ENCODE peak calls at places on chromosomes 13 and 19, in five cellular contexts. K, H, T, N and B are unnamed samples.

GRCh38 chr19:39053276-39054090 is 21.1 kb upstream of the FBXO27 start:
- DNase-seq in T (no peak), N (no peak), H (no peak), K (no peak), B (no peak)

GRCh38 chr19:38679839-38680238 is 32.4 kb downstream of the ACTN4 start:
- DNase-seq in T (no peak), N (no peak), K (no peak), H (no peak), B (no peak)

GRCh38 chr13:21076265-21076653 is 14.9 kb upstream of the LATS2 start:
- DNase-seq in N (peak; percentile 38), K (no peak), H (no peak), T (no peak), B (no peak)

GRCh38 chr19:28466107-28467045 is 746.6 kb downstream of the UQCRFS1 start:
- DNase-seq in H (peak; percentile 44), T (peak; percentile 17), K (peak; percentile 45), N (peak; percentile 79), B (peak; percentile 19)

GRCh38 chr19:14165986-14166385 is 29.6 kb upstream of the ASF1B start:
- DNase-seq in K (no peak), N (no peak), T (no peak), H (no peak), B (no peak)

GRCh38 chr13:107117327-107118012 is 549.5 kb upstream of the ARGLU1 start:
- DNase-seq in N (no peak), H (no peak), T (no peak), K (no peak), B (no peak)

GRCh38 chr13:79662882-79663281 is 181.9 kb downstream of the NDFIP2 start:
- DNase-seq in K (peak; percentile 21), N (no peak), H (no peak), T (no peak), B (no peak)

GRCh38 chr13:36346222-36347083 is at the start of gene SPART:
- DNase-seq in N (peak; percentile 90), H (peak; percentile 91), K (peak; percentile 91), T (peak; percentile 67), B (peak; percentile 83)

GRCh38 chr19:37926711-37927110 is 19.7 kb downstream of the SIPA1L3 start:
- DNase-seq in H (no peak), N (no peak), K (no peak), T (no peak), B (no peak)

GRCh38 chr13:92390217-92390616 is 836.4 kb upstream of the GPC6 start:
- DNase-seq in K (no peak), T (no peak), N (no peak), H (no peak), B (no peak)

GRCh38 chr19:47153266-47153665 is 22.6 kb downstream of the SAE1 start:
- DNase-seq in H (no peak), T (no peak), N (no peak), K (no peak), B (no peak)

GRCh38 chr19:7868326-7868670 is 5.9 kb downstream of the PRR36 start:
- DNase-seq in H (no peak), N (no peak), K (no peak), T (no peak), B (no peak)

GRCh38 chr19:55098716-55099556 is 18.5 kb downstream of the PPP1R12C start:
- DNase-seq in N (no peak), H (no peak), K (no peak), T (no peak), B (no peak)

GRCh38 chr19:33214621-33215020 is 11.0 kb downstream of the SLC7A10 start:
- DNase-seq in K (no peak), T (no peak), N (peak; percentile 65), H (no peak), B (no peak)

GRCh38 chr19:46368116-46368515 is 21.2 kb downstream of the PPP5C start:
- DNase-seq in T (no peak), H (no peak), N (no peak), K (no peak), B (no peak)

GRCh38 chr19:3039641-3040077 is 10.6 kb upstream of the TLE2 start:
- DNase-seq in K (no peak), N (no peak), H (no peak), T (no peak), B (no peak)
- TF ChIP-seq CTCF in K (no peak), N (no peak), H (no peak), T (no peak), B (no peak)

GRCh38 chr13:77918391-77919261 is at the start of gene EDNRB:
- DNase-seq in K (peak; percentile 56), T (no peak), H (peak; percentile 73), N (peak; percentile 65), B (no peak)
- TF ChIP-seq CTCF in K (no peak), T (no peak), H (peak; percentile 18), N (no peak), B (peak; percentile 27)

GRCh38 chr19:4206818-4207484 is 22.4 kb upstream of the EBI3 start:
- DNase-seq in N (no peak), H (no peak), T (no peak), K (no peak), B (no peak)

GRCh38 chr19:4213116-4213515 is 16.2 kb upstream of the EBI3 start:
- DNase-seq in H (no peak), T (no peak), K (no peak), N (no peak), B (no peak)

GRCh38 chr19:4210166-4210731 is 19.1 kb upstream of the EBI3 start:
- DNase-seq in N (no peak), H (no peak), T (no peak), K (no peak), B (no peak)

GRCh38 chr19:4208385-4209094 is 20.8 kb upstream of the EBI3 start:
- DNase-seq in N (no peak), H (no peak), K (no peak), T (no peak), B (no peak)
- TF ChIP-seq CTCF in N (no peak), H (peak; percentile 19), K (no peak), T (peak; percentile 76), B (peak; percentile 52)

GRCh38 chr13:44651209-44651608 is 75.1 kb upstream of the TSC22D1 start:
- DNase-seq in K (no peak), N (no peak), H (no peak), T (no peak), B (no peak)

GRCh38 chr13:44651724-44652123 is 75.6 kb upstream of the TSC22D1 start:
- DNase-seq in H (no peak), N (no peak), T (no peak), K (no peak), B (no peak)

GRCh38 chr13:44652223-44652622 is 76.1 kb upstream of the TSC22D1 start:
- DNase-seq in H (no peak), K (no peak), T (no peak), N (no peak), B (no peak)

GRCh38 chr13:44649834-44650233 is 73.7 kb upstream of the TSC22D1 start:
- DNase-seq in H (no peak), T (no peak), K (no peak), N (no peak), B (no peak)

GRCh38 chr13:44653261-44653660 is 77.1 kb upstream of the TSC22D1 start:
- DNase-seq in T (no peak), K (no peak), N (no peak), H (no peak), B (no peak)
- TF ChIP-seq CTCF in T (no peak), K (no peak), N (no peak), H (no peak), B (no peak)

GRCh38 chr19:11587973-11588631 is 9.2 kb upstream of the ZNF627 start:
- DNase-seq in T (no peak), N (no peak), H (no peak), K (no peak), B (no peak)
- TF ChIP-seq CTCF in T (no peak), N (no peak), H (no peak), K (no peak), B (no peak)

GRCh38 chr19:3556978-3557460 is 367 bp downstream of the MFSD12 start:
- DNase-seq in T (no peak), H (no peak), K (no peak), N (peak; percentile 36), B (no peak)
- TF ChIP-seq CTCF in T (no peak), H (no peak), K (no peak), N (no peak), B (no peak)

GRCh38 chr13:39968646-39969475 is 313.4 kb downstream of the COG6 start:
- DNase-seq in T (no peak), H (no peak), K (no peak), N (no peak), B (no peak)
- TF ChIP-seq CTCF in T (no peak), H (no peak), K (no peak), N (no peak), B (no peak)

DNA sequence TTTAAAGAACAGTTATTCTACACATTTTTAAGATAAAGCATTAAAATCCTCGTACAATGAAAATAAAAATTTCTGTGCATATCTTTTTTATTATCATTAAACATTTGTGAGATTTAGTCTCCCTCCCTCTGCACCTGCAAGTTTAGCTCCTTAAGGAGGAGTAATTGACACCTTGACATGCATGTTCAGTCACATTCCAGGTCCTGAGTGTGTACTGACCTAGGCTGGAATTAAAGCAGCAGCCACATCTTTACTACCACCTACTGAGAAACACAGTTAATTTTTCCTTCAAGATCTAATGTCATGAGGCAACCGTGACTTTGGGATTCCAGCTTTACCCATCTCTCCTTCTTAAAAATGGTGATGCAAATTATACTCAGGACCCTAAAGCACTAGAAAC is 123.1 kb upstream of the FREM2 start:
- DNase-seq in T (no peak), N (no peak), K (no peak), H (no peak), B (no peak)
- TF ChIP-seq CTCF in T (no peak), N (no peak), K (no peak), H (no peak), B (no peak)

GRCh38 chr19:18939922-18940775 is 868 bp downstream of the HOMER3 start:
- DNase-seq in H (peak; percentile 70), N (peak; percentile 80), K (peak; percentile 39), T (no peak), B (no peak)
- TF ChIP-seq CTCF in H (no peak), N (no peak), K (no peak), T (no peak), B (no peak)